ENCODE peak calls at places on chromosomes 13 and 19, in six cellular contexts. One of them, this sample, is unnamed.

GRCh38 chr13:45206340-45206739 is 5.5 kb upstream of the KCTD4 start:
- DNase-seq in BJ: peak; percentile 87
- DNase-seq in lower lobe of right lung: no peak
- DNase-seq in NCI-H2029: no peak
- DNase-seq in activated T-cell treated with anti-CD3 and anti-CD28 coated beads, Interleukin-2, amount 50 U/mL, for 72 hours: peak; percentile 19
- DNase-seq in NCI-H1436: no peak
- DNase-seq in this sample: no peak

GRCh38 chr19:729564-730381 is 21.0 kb downstream of the PALM start:
- DNase-seq in BJ: no peak
- DNase-seq in lower lobe of right lung: no peak
- DNase-seq in NCI-H2029: no peak
- DNase-seq in activated T-cell treated with anti-CD3 and anti-CD28 coated beads, Interleukin-2, amount 50 U/mL, for 72 hours: no peak
- DNase-seq in NCI-H1436: no peak
- DNase-seq in this sample: no peak

GRCh38 chr13:44117351-44117750 is 237.6 kb downstream of the LACC1 start:
- DNase-seq in BJ: peak; percentile 8
- DNase-seq in lower lobe of right lung: no peak
- DNase-seq in NCI-H2029: no peak
- DNase-seq in activated T-cell treated with anti-CD3 and anti-CD28 coated beads, Interleukin-2, amount 50 U/mL, for 72 hours: no peak
- DNase-seq in NCI-H1436: no peak
- DNase-seq in this sample: no peak

GRCh38 chr19:36103842-36104552 is 6.9 kb upstream of the OVOL3 start:
- DNase-seq in BJ: no peak
- DNase-seq in lower lobe of right lung: no peak
- DNase-seq in NCI-H2029: no peak
- DNase-seq in activated T-cell treated with anti-CD3 and anti-CD28 coated beads, Interleukin-2, amount 50 U/mL, for 72 hours: no peak
- DNase-seq in NCI-H1436: no peak
- DNase-seq in this sample: no peak

GRCh38 chr13:102567857-102568256 is 28.9 kb upstream of the TPP2 start:
- DNase-seq in BJ: no peak
- DNase-seq in lower lobe of right lung: no peak
- DNase-seq in NCI-H2029: no peak
- DNase-seq in activated T-cell treated with anti-CD3 and anti-CD28 coated beads, Interleukin-2, amount 50 U/mL, for 72 hours: no peak
- DNase-seq in NCI-H1436: no peak
- DNase-seq in this sample: no peak

GRCh38 chr13:65011403-65011802 is 2218.7 kb downstream of the PCDH9 start:
- DNase-seq in BJ: no peak
- DNase-seq in lower lobe of right lung: no peak
- DNase-seq in NCI-H2029: no peak
- DNase-seq in activated T-cell treated with anti-CD3 and anti-CD28 coated beads, Interleukin-2, amount 50 U/mL, for 72 hours: no peak
- DNase-seq in NCI-H1436: no peak
- DNase-seq in this sample: no peak

GRCh38 chr19:54523403-54523802 is 20.8 kb downstream of the LAIR2 start:
- DNase-seq in BJ: no peak
- DNase-seq in lower lobe of right lung: no peak
- DNase-seq in NCI-H2029: no peak
- DNase-seq in activated T-cell treated with anti-CD3 and anti-CD28 coated beads, Interleukin-2, amount 50 U/mL, for 72 hours: peak; percentile 55
- DNase-seq in NCI-H1436: no peak
- DNase-seq in this sample: no peak

GRCh38 chr13:98853791-98854191 is 101.3 kb upstream of the SLC15A1 start:
- DNase-seq in BJ: peak; percentile 43
- DNase-seq in lower lobe of right lung: no peak
- DNase-seq in NCI-H2029: no peak
- DNase-seq in activated T-cell treated with anti-CD3 and anti-CD28 coated beads, Interleukin-2, amount 50 U/mL, for 72 hours: peak; percentile 80
- DNase-seq in NCI-H1436: no peak
- DNase-seq in this sample: no peak

GRCh38 chr13:52711277-52711676 is 28.3 kb downstream of the CNMD start:
- DNase-seq in BJ: no peak
- DNase-seq in lower lobe of right lung: no peak
- DNase-seq in NCI-H2029: no peak
- DNase-seq in activated T-cell treated with anti-CD3 and anti-CD28 coated beads, Interleukin-2, amount 50 U/mL, for 72 hours: no peak
- DNase-seq in NCI-H1436: no peak
- DNase-seq in this sample: no peak

GRCh38 chr19:19406878-19407639 is 1.6 kb downstream of the GATAD2A start:
- DNase-seq in BJ: no peak
- DNase-seq in lower lobe of right lung: peak; percentile 57
- DNase-seq in NCI-H2029: no peak
- DNase-seq in activated T-cell treated with anti-CD3 and anti-CD28 coated beads, Interleukin-2, amount 50 U/mL, for 72 hours: peak; percentile 62
- DNase-seq in NCI-H1436: no peak
- DNase-seq in this sample: no peak

GRCh38 chr19:14561832-14562351 is 10.0 kb downstream of the NDUFB7 start:
- DNase-seq in BJ: no peak
- DNase-seq in lower lobe of right lung: no peak
- DNase-seq in NCI-H2029: no peak
- DNase-seq in activated T-cell treated with anti-CD3 and anti-CD28 coated beads, Interleukin-2, amount 50 U/mL, for 72 hours: no peak
- DNase-seq in NCI-H1436: no peak
- DNase-seq in this sample: peak; percentile 57

GRCh38 chr13:100594731-100595130 is 6.1 kb upstream of the GGACT start:
- DNase-seq in BJ: no peak
- DNase-seq in lower lobe of right lung: no peak
- DNase-seq in NCI-H2029: no peak
- DNase-seq in activated T-cell treated with anti-CD3 and anti-CD28 coated beads, Interleukin-2, amount 50 U/mL, for 72 hours: no peak
- DNase-seq in NCI-H1436: no peak
- DNase-seq in this sample: no peak